ENCODE peak calls at places on chromosomes 11 and 22, in seven cellular contexts. A is sciatic nerve; I is iPS DF 19.7; Y is activated CD8-positive, alpha-beta memory T cell treated with anti-CD3 and anti-CD28 coated beads for 1 hour; V is activated naive CD4-positive, alpha-beta T cell treated with anti-CD3 and anti-CD28 coated beads for 36 hours; B is GM20000; Z is sigmoid colon. D is an unnamed sample.

GRCh38 chr11:56700919-56701485 is 2.1 kb downstream of the OR9G1 start:
- DNase-seq in A (no peak), I (no peak), Y (no peak), V (no peak), B (no peak), Z (no peak), D (no peak)

GRCh38 chr11:13262096-13262495 is 15.5 kb upstream of the BMAL1 start:
- DNase-seq in A (no peak), I (no peak), Y (no peak), V (no peak), B (no peak), Z (no peak), D (no peak)

GRCh38 chr11:78138694-78139421 is 568 bp downstream of the ALG8 start:
- DNase-seq in A (no peak), I (no peak), Y (peak), V (peak), B (peak), Z (no peak), D (no peak)

GRCh38 chr22:27919943-27920755 is 1.1 kb upstream of the PITPNB start:
- DNase-seq in A (no peak), I (peak), Y (no peak), V (peak), B (peak), Z (peak), D (no peak)

GRCh38 chr11:122229611-122230386 is 113.8 kb upstream of the BLID start:
- DNase-seq in A (no peak), I (peak), Y (no peak), V (no peak), B (no peak), Z (no peak), D (no peak)

GRCh38 chr22:33658775-33659174 is 261.5 kb downstream of the LARGE1 start:
- DNase-seq in A (peak), I (no peak), Y (no peak), V (no peak), B (no peak), Z (peak), D (no peak)

GRCh38 chr11:114196994-114197702 is 99.1 kb upstream of the NNMT start:
- DNase-seq in A (no peak), I (no peak), Y (no peak), V (no peak), B (peak), Z (peak), D (no peak)

GRCh38 chr22:48448821-48449220 is 1378.9 kb downstream of the BRD1 start:
- DNase-seq in A (no peak), I (no peak), Y (no peak), V (no peak), B (no peak), Z (no peak), D (no peak)

GRCh38 chr11:95596011-95596489 is 193.5 kb downstream of the FAM76B start:
- DNase-seq in A (no peak), I (no peak), Y (no peak), V (no peak), B (no peak), Z (no peak), D (no peak)

GRCh38 chr22:46233231-46233630 is 16.9 kb downstream of the CDPF1 start:
- DNase-seq in A (no peak), I (no peak), Y (no peak), V (no peak), B (no peak), Z (peak), D (no peak)

GRCh38 chr11:81819462-81819861 is 914.2 kb downstream of the FAM181B start:
- DNase-seq in A (no peak), I (no peak), Y (no peak), V (no peak), B (no peak), Z (no peak), D (no peak)

GRCh38 chr11:1352696-1353382 is 36.9 kb upstream of the BRSK2 start:
- DNase-seq in A (peak), I (no peak), Y (no peak), V (no peak), B (no peak), Z (peak), D (no peak)

GRCh38 chr11:86440843-86441242 is 66.2 kb downstream of the CCDC81 start:
- DNase-seq in A (no peak), I (no peak), Y (no peak), V (no peak), B (no peak), Z (no peak), D (no peak)

GRCh38 chr11:113690619-113691569 is 15.2 kb downstream of the TMPRSS5 start:
- DNase-seq in A (peak), I (no peak), Y (no peak), V (peak), B (peak), Z (no peak), D (no peak)

GRCh38 chr11:45021001-45021400 is 70.3 kb upstream of the TP53I11 start:
- DNase-seq in A (no peak), I (no peak), Y (no peak), V (no peak), B (no peak), Z (no peak), D (no peak)

GRCh38 chr22:36369922-36370781 is 17.6 kb downstream of the MYH9 start:
- DNase-seq in A (no peak), I (no peak), Y (no peak), V (peak), B (no peak), Z (peak), D (no peak)

GRCh38 chr22:35894937-35895708 is 133.5 kb downstream of the RBFOX2 start:
- DNase-seq in A (no peak), I (no peak), Y (no peak), V (no peak), B (no peak), Z (peak), D (no peak)

GRCh38 chr22:40462195-40462988 is 92.0 kb downstream of the SGSM3 start:
- DNase-seq in A (no peak), I (no peak), Y (peak), V (peak), B (peak), Z (no peak), D (no peak)

GRCh38 chr11:12683857-12684256 is 9.6 kb downstream of the TEAD1 start:
- DNase-seq in A (no peak), I (no peak), Y (no peak), V (no peak), B (no peak), Z (no peak), D (no peak)

GRCh38 chr11:99368579-99368978 is 347.8 kb downstream of the CNTN5 start:
- DNase-seq in A (no peak), I (no peak), Y (no peak), V (no peak), B (no peak), Z (no peak), D (no peak)

GRCh38 chr11:91955206-91955605 is 269.4 kb upstream of the FAT3 start:
- DNase-seq in A (no peak), I (no peak), Y (no peak), V (no peak), B (no peak), Z (no peak), D (no peak)

GRCh38 chr22:49598338-49598737 is 229.3 kb downstream of the BRD1 start:
- DNase-seq in A (no peak), I (no peak), Y (no peak), V (no peak), B (no peak), Z (peak), D (no peak)

GRCh38 chr11:86180860-86181259 is 63.7 kb upstream of the EED start:
- DNase-seq in A (no peak), I (no peak), Y (no peak), V (no peak), B (no peak), Z (no peak), D (no peak)

D was measured in esophagus squamous epithelium.